ENCODE peak calls at places on chromosomes 11 and 22, in four cellular contexts. M, H, L and D are unnamed samples.

GRCh38 chr22:23065495-23066122 is 4.7 kb upstream of the GNAZ start:
- DNase-seq in M (no peak), H (peak; percentile 10), L (no peak), D (peak; percentile 7)

GRCh38 chr11:73268671-73269271 is 3.4 kb upstream of the P2RY6 start:
- DNase-seq in M (no peak), H (peak; percentile 17), L (no peak), D (no peak)

GRCh38 chr11:105975128-105975527 is 46.9 kb downstream of the MSANTD4 start:
- DNase-seq in M (peak; percentile 15), H (no peak), L (no peak), D (no peak)

GRCh38 chr11:117072517-117073218 is 25.6 kb downstream of the SIK3 start:
- DNase-seq in M (peak; percentile 93), H (no peak), L (no peak), D (peak; percentile 22)

GRCh38 chr11:111976614-111977140 is 39.5 kb downstream of the DIXDC1 start:
- DNase-seq in M (peak; percentile 7), H (no peak), L (no peak), D (peak; percentile 24)

GRCh38 chr22:29375436-29376076 is 12.8 kb downstream of the AP1B1 start:
- DNase-seq in M (no peak), H (no peak), L (no peak), D (no peak)

GRCh38 chr11:2091786-2092463 is 47.3 kb downstream of the IGF2 start:
- DNase-seq in M (no peak), H (peak; percentile 20), L (no peak), D (no peak)

GRCh38 chr22:45235101-45235777 is 5.5 kb downstream of the KIAA0930 start:
- DNase-seq in M (no peak), H (peak; percentile 56), L (no peak), D (no peak)

GRCh38 chr11:74450318-74450717 is 17.0 kb downstream of the KCNE3 start:
- DNase-seq in M (peak; percentile 19), H (no peak), L (no peak), D (no peak)

GRCh38 chr11:110435780-110436717 is 6.3 kb downstream of the FDX1 start:
- DNase-seq in M (no peak), H (no peak), L (no peak), D (no peak)

GRCh38 chr11:78420255-78420764 is 2.7 kb upstream of the GAB2 start:
- DNase-seq in M (peak; percentile 85), H (peak; percentile 59), L (peak; percentile 41), D (peak; percentile 58)

GRCh38 chr22:24291538-24292201 is 21.0 kb downstream of the SPECC1L start:
- DNase-seq in M (no peak), H (no peak), L (no peak), D (no peak)